ENCODE peak calls at places on chromosomes 5 and 9, in five cellular contexts. V is GM23338, K is Karpas-422, L is IMR-90, R is PC-3. E is an unnamed sample.

GRCh38 chr5:158676642-158677489 is 422.9 kb downstream of the EBF1 start:
- DNase-seq in V (peak), K (no peak), L (no peak), R (no peak), E (no peak)

GRCh38 chr5:45521067-45521466 is 175.1 kb downstream of the HCN1 start:
- DNase-seq in V (peak), K (peak), L (peak), R (peak), E (no peak)

GRCh38 chr9:105883847-105884246 is 189.5 kb downstream of the TMEM38B start:
- DNase-seq in V (no peak), K (no peak), L (no peak), R (no peak), E (no peak)

GRCh38 chr9:12818431-12819000 is 43.7 kb downstream of the LURAP1L start:
- DNase-seq in V (peak), K (no peak), L (peak), R (peak), E (no peak)

GRCh38 chr5:122730037-122730436 is 44.8 kb upstream of the SNX2 start:
- DNase-seq in V (no peak), K (no peak), L (no peak), R (no peak), E (no peak)

GRCh38 chr9:114684036-114684435 is 2.0 kb upstream of the TEX48 start:
- DNase-seq in V (no peak), K (no peak), L (no peak), R (no peak), E (no peak)

GRCh38 chr5:91162534-91163381 is 220.4 kb downstream of the ARRDC3 start:
- DNase-seq in V (no peak), K (no peak), L (peak), R (peak), E (peak)

GRCh38 chr5:102789469-102789868 is 34.4 kb downstream of the PAM start:
- DNase-seq in V (no peak), K (no peak), L (no peak), R (no peak), E (no peak)

GRCh38 chr5:108867661-108868060 is 120.0 kb downstream of the FER start:
- DNase-seq in V (no peak), K (no peak), L (no peak), R (no peak), E (no peak)

GRCh38 chr9:12816656-12817101 is 41.9 kb downstream of the LURAP1L start:
- DNase-seq in V (no peak), K (no peak), L (no peak), R (peak), E (no peak)

GRCh38 chr5:173689171-173689676 is 72.8 kb upstream of the BOD1 start:
- DNase-seq in V (peak), K (no peak), L (no peak), R (no peak), E (no peak)

GRCh38 chr9:72443855-72444254 is 77.6 kb upstream of the TMC1 start:
- DNase-seq in V (no peak), K (peak), L (no peak), R (peak), E (no peak)

GRCh38 chr5:115151208-115151805 is 18.4 kb downstream of the TRIM36 start:
- DNase-seq in V (peak), K (no peak), L (no peak), R (no peak), E (no peak)

GRCh38 chr9:123568691-123569342 is 212.8 kb downstream of the CRB2 start:
- DNase-seq in V (no peak), K (no peak), L (peak), R (no peak), E (no peak)

GRCh38 chr5:150562832-150563231 is 54.9 kb downstream of the NDST1 start:
- DNase-seq in V (peak), K (peak), L (peak), R (peak), E (peak)

GRCh38 chr5:103562084-103562452 is 521 bp downstream of the NUDT12 start:
- DNase-seq in V (peak), K (no peak), L (no peak), R (no peak), E (no peak)

GRCh38 chr5:167248262-167248661 is 1043.2 kb upstream of the WWC1 start:
- DNase-seq in V (no peak), K (no peak), L (no peak), R (no peak), E (no peak)

GRCh38 chr5:21615195-21615765 is 1237.9 kb downstream of the CDH12 start:
- DNase-seq in V (peak), K (no peak), L (no peak), R (no peak), E (no peak)

GRCh38 chr5:159402871-159403270 is 72.6 kb upstream of the IL12B start:
- DNase-seq in V (no peak), K (no peak), L (no peak), R (no peak), E (no peak)

GRCh38 chr5:178931846-178932760 is 8.9 kb upstream of the ZNF454 start:
- DNase-seq in V (peak), K (no peak), L (no peak), R (no peak), E (no peak)

GRCh38 chr5:139251281-139251687 is 42.3 kb upstream of the MATR3 start:
- DNase-seq in V (no peak), K (peak), L (no peak), R (peak), E (no peak)

GRCh38 chr9:3043369-3043768 is 199.5 kb upstream of the PUM3 start:
- DNase-seq in V (no peak), K (no peak), L (peak), R (no peak), E (no peak)

GRCh38 chr5:158691576-158691975 is 408.1 kb downstream of the EBF1 start:
- DNase-seq in V (no peak), K (no peak), L (no peak), R (no peak), E (no peak)

GRCh38 chr9:38355115-38355514 is 37.4 kb upstream of the ALDH1B1 start:
- DNase-seq in V (no peak), K (no peak), L (no peak), R (no peak), E (no peak)

GRCh38 chr5:179154346-179154990 is 94.3 kb downstream of the ZNF354C start:
- DNase-seq in V (no peak), K (no peak), L (no peak), R (no peak), E (no peak)

GRCh38 chr5:6604341-6604740 is 28.5 kb downstream of the NSUN2 start:
- DNase-seq in V (no peak), K (no peak), L (no peak), R (no peak), E (no peak)

GRCh38 chr5:179759961-179760541 is 27.4 kb downstream of the MAML1 start:
- DNase-seq in V (no peak), K (no peak), L (no peak), R (no peak), E (no peak)

GRCh38 chr5:143985832-143986485 is 174.0 kb downstream of the HMHB1 start:
- DNase-seq in V (no peak), K (no peak), L (peak), R (peak), E (no peak)

GRCh38 chr9:132846918-132847515 is 31.1 kb downstream of the AK8 start:
- DNase-seq in V (no peak), K (no peak), L (no peak), R (no peak), E (no peak)

GRCh38 chr9:68705636-68706578 is 867 bp downstream of the PIP5K1B start:
- DNase-seq in V (peak), K (no peak), L (no peak), R (no peak), E (no peak)

GRCh38 chr5:128083033-128083810 is at the start of gene SLC12A2:
- DNase-seq in V (peak), K (peak), L (peak), R (peak), E (peak)

GRCh38 chr5:11897831-11898230 is 6.4 kb downstream of the CTNND2 start:
- DNase-seq in V (no peak), K (no peak), L (no peak), R (no peak), E (no peak)

GRCh38 chr9:110048976-110049698 is 158.8 kb downstream of the C9orf152 start:
- DNase-seq in V (peak), K (peak), L (no peak), R (peak), E (no peak)

GRCh38 chr9:87270241-87271234 is 227.1 kb upstream of the DAPK1 start:
- DNase-seq in V (peak), K (no peak), L (peak), R (no peak), E (no peak)
- H2AFZ ChIP-seq in V (no peak), K (no peak), L (peak), R (no peak), E (no peak)

DNA sequence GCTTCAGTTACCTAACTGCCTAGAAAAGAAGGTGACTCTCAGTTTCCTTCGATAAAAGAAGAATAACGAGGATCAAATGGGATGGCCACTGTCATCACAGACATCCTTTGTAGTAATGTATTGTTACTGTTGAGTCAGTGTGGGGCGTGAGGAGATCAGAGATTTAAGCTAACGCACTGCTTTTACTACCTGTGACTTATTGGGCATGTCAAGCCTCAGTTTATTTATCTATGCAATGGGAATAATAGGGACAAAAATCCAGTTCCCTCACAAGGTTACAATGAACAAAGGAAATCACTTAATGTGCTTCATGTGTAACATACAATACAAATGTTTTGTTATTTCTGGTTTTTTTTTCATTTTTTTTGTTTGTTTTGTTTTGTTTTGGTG is 255 bp upstream of the TRPM6 start:
- DNase-seq in V (no peak), K (no peak), L (no peak), R (no peak), E (no peak)
- H3K4me3 ChIP-seq in V (peak), K (no peak), L (no peak), R (peak), E (peak)

DNA sequence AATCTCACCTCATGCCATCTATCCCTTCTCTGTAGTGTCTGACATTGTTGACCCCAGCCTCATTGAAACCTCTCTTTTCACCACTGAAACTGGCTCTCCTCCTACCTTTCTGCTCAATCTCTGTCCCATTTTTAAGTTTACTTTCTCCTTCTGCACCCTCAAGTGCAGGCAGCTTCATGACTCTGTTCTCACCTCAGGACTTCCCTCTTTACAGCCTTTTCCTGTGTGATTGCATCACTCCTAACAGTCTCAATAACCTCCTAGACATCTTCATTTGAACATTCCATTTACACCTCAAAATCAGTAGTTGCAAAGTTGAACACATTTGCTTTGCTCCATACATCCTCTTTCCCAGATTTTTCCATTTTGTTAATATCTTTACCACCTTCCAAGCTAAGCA is 172.1 kb downstream of the RASEF start:
- DNase-seq in V (no peak), K (no peak), L (no peak), R (no peak), E (no peak)
- H2AFZ ChIP-seq in V (no peak), K (no peak), L (no peak), R (no peak), E (no peak)

DNA sequence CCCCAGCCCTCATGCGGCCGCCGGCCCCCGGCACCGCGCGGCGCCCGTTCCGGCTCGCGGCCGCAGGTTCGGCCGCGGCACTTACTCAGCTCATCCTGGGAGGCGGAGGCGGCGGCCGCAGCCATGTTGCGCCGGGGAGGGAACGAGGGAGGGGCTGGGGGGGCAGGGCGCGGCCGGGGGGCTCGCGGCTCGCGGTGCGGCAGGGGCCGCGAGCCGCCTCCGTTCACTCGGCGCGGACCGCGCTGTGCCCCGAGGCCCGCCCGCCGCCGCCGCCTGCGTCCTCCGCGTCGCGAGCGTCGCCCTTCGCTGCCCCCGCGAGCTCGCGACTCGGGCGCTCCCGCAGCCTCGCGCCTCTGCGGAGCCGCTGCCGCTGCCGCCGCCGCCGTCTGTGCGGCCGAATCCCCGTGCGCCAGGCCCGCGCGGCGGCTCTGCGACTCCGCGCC is 743 bp downstream of the ECPAS start:
- DNase-seq in V (no peak), K (no peak), L (no peak), R (peak), E (no peak)
- H3K4me3 ChIP-seq in V (peak), K (peak), L (peak), R (peak), E (peak)

DNA sequence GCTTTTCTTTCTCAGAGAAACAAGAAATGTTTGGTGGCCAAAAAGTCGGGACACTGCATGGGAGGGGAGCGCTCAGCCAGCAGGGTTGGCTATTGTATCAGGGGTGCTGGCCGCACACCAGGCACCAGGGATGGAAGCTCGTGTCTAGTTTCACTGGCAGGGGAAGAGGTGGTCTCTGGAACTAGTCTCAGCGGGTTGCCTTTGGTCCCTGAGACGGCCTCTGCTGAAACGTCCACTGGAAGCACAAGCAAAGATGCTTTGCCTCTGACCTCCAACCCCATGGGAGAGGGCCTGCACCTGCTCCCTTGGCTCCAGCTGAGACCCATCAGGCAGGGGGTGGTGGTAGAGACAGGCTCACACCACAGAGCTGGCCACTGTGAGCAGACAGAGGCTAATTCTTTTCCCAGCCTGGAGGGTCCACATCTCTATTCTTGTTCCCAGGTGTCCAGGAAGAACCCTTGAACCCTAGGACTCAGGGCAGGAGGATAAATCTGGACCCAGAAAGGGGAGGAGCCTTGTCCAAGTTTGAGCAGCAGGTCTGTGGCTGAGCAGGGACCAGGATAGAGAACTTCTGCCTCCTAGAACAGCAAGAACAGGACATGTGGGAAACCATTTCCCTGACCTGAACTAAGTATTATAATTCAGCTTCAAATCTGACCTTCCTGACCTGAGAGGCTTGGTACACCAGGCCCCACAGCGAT is 102.6 kb downstream of the RGS3 start:
- DNase-seq in V (no peak), K (no peak), L (no peak), R (no peak), E (no peak)
- H2AFZ ChIP-seq in V (peak), K (no peak), L (peak), R (no peak), E (no peak)

DNA sequence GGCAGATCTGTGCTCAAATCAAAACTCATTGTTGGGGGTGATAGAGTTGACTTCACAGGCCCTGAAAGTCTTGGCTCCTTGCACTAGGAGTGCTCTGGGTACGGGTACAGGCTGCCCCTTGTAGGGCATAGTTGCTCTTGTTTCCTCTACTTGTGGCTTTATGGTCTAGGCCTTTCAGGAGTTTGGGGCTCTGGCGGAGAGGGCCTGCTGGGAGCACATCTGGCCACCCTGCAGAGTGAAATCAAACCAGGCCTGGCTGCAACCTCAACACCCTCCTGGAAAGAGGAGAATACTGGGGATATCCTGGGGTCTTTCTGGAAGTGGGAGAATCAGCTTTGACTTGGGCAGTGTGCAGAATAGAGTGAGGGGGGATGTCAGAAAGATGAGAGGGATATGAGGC is 1.5 kb downstream of the TGFBI start:
- DNase-seq in V (no peak), K (no peak), L (no peak), R (no peak), E (no peak)
- H3K4me3 ChIP-seq in V (no peak), K (no peak), L (peak), R (no peak), E (peak)

GRCh38 chr9:82252116-82252515 is 263.5 kb downstream of the SPATA31D1 start:
- DNase-seq in V (no peak), K (no peak), L (no peak), R (no peak), E (no peak)

GRCh38 chr9:82242285-82242963 is 253.9 kb downstream of the SPATA31D1 start:
- DNase-seq in V (no peak), K (no peak), L (no peak), R (no peak), E (peak)

DNA sequence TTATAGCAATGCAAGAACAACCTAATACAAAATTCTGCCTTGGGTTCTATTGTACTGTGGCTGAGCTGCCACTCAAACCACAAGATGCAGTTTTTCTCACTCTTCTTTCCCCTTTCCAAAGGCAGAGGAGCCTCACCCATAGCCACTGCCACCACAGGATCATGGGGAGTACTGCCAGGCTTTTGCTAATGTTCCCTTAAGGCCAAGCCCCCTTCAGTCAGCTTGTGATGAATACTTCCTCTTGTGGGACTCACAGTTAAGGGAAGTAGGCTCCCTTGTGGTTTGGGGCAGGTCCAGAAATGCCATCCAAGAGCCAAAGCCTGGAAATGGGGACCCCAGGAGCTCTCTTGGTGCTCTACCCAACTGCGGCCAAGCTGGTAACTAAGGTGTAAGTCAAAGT is 258.7 kb downstream of the SPATA31D1 start:
- DNase-seq in V (no peak), K (no peak), L (no peak), R (no peak), E (no peak)
- H2AFZ ChIP-seq in V (peak), K (no peak), L (no peak), R (no peak), E (no peak)